ENCODE peak calls at places on chromosomes 13 and 19, in nine cellular contexts. S is left ventricle myocardium inferior, O is GM13977, E is astrocyte of the spinal cord, J is upper lobe of right lung, V is choroid plexus epithelial cell, G is B cell, U is RWPE1, T is Caco-2. D is an unnamed sample.

GRCh38 chr13:112931028-112931934 is 37.7 kb upstream of the MCF2L start:
- DNase-seq in S (no peak), O (no peak), E (peak), J (no peak), V (peak), G (no peak), U (peak), T (peak), D (no peak)

GRCh38 chr13:72104656-72105180 is 237.7 kb upstream of the DACH1 start:
- DNase-seq in S (no peak), O (no peak), E (peak), J (no peak), V (peak), G (no peak), U (peak), T (no peak), D (no peak)

GRCh38 chr13:113646921-113647340 is 11.1 kb downstream of the ATP4B start:
- DNase-seq in S (peak), O (no peak), E (no peak), J (peak), V (no peak), G (no peak), U (no peak), T (no peak), D (no peak)

GRCh38 chr19:18202759-18203407 is 959 bp downstream of the RAB3A start:
- DNase-seq in S (no peak), O (peak), E (no peak), J (peak), V (no peak), G (peak), U (no peak), T (peak), D (peak)

GRCh38 chr13:46748300-46748699 is 48.7 kb downstream of the ESD start:
- DNase-seq in S (no peak), O (no peak), E (no peak), J (no peak), V (no peak), G (no peak), U (no peak), T (no peak), D (no peak)

GRCh38 chr19:1035998-1036621 is 3.8 kb upstream of the ABCA7 start:
- DNase-seq in S (no peak), O (no peak), E (no peak), J (no peak), V (no peak), G (no peak), U (no peak), T (no peak), D (no peak)

GRCh38 chr13:74325106-74325505 is 190.9 kb upstream of the KLF12 start:
- DNase-seq in S (no peak), O (no peak), E (peak), J (no peak), V (peak), G (no peak), U (no peak), T (no peak), D (no peak)

GRCh38 chr13:32298695-32299094 is 16.5 kb downstream of the ZAR1L start:
- DNase-seq in S (no peak), O (no peak), E (no peak), J (no peak), V (no peak), G (no peak), U (no peak), T (no peak), D (no peak)

DNA sequence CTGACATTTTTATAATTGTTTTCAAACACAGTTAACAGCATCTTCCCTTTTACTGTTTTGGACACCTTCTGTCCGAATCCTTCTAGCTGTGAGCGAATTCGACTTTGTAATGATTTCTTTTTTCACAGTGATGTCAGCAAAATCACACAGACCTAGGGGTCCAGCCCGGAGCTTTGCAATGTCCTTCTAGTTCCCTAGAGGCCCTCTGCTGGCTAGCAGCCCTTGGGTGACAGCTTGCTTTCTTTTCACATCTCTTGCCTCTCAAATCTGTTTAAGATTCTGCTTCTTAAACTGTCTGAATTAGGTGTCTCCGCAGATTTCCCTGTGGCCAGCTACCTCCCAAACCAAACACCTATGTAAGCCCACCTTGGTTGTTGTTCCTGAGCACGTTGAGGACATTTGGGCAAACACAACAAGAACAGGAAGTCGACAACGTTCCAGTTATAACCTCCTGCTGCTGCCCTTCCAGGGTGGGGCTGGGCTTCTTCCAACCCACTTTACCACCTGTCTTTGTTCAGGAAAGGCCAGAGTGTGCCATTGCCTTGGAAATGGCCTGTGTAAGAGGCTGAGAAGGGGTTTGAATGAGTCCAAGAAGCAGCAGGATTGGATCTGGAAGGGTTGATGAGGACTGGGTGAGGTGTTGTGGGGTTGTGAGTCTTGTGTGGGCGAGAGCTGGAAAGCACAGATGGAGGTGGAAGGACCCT is 123.1 kb downstream of the ATP8A2 start:
- DNase-seq in S (no peak), O (no peak), E (no peak), J (no peak), V (no peak), G (no peak), U (no peak), T (no peak), D (no peak)
- TF ChIP-seq CTCF in S (no peak), O (no peak), E (no peak), J (no peak), V (no peak), G (no peak), U (no peak), T (no peak), D (no peak)

GRCh38 chr19:53707278-53707677 is 75.5 kb downstream of the DPRX start:
- DNase-seq in S (no peak), O (no peak), E (no peak), J (no peak), V (no peak), G (no peak), U (no peak), T (no peak), D (no peak)
- TF ChIP-seq CTCF in S (no peak), O (no peak), E (no peak), J (no peak), V (no peak), G (no peak), U (no peak), T (no peak), D (no peak)

GRCh38 chr19:12733369-12733896 is 1.1 kb downstream of the TRIR start:
- DNase-seq in S (no peak), O (peak), E (no peak), J (no peak), V (peak), G (peak), U (peak), T (peak), D (peak)

GRCh38 chr19:12731337-12731736 is 3.1 kb downstream of the TRIR start:
- DNase-seq in S (no peak), O (no peak), E (no peak), J (no peak), V (no peak), G (no peak), U (no peak), T (no peak), D (no peak)

GRCh38 chr19:12733907-12734214 is 623 bp downstream of the TRIR start:
- DNase-seq in S (no peak), O (no peak), E (no peak), J (no peak), V (no peak), G (no peak), U (no peak), T (no peak), D (no peak)

GRCh38 chr19:12737666-12738351 is 512 bp downstream of the GET3 start:
- DNase-seq in S (no peak), O (no peak), E (no peak), J (no peak), V (no peak), G (no peak), U (no peak), T (no peak), D (no peak)

DNA sequence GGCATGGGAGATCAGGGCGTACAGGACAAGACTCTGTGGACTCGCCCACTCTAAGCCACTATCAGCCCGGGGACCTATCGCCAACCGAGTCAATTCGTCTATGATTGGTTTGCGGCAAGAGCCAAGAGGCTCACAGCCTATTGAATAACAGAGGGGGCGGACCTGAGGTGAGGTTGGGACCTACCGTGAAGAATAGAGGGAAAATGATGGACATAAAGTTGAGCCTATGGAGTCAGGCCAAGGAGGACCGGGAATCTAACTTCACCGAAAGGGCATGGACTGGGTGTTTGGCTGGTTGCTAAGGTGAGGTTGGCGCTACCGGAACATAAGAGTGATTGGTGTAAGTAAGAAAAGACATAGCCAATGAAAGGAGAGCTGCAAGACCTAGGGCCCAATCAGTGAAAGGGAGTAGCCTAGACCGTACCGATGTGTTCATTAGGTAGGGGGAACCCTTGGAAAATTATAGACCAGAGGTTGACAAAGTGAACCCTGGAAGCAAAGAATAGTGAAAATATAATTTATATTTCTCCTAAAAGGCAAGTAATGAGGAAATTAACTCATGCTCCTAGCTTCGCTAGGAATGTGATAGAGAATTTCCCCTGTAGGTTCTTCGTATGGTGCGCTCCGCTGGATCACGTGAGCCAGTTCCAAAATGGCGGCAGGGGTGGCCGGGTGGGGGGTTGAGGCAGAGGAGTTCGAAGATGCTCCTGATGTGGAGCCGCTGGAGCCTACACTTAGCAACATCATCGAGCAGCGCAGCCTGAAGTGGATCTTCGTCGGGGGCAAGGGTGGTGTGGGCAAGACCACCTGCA is at the start of gene GET3:
- DNase-seq in S (peak), O (peak), E (peak), J (peak), V (peak), G (peak), U (peak), T (peak), D (peak)
- TF ChIP-seq CTCF in S (no peak), O (no peak), E (no peak), J (no peak), V (no peak), G (no peak), U (no peak), T (no peak), D (no peak)

GRCh38 chr13:45102136-45102802 is 18.0 kb upstream of the GTF2F2 start:
- DNase-seq in S (no peak), O (no peak), E (no peak), J (no peak), V (no peak), G (no peak), U (no peak), T (no peak), D (no peak)
- TF ChIP-seq CTCF in S (no peak), O (no peak), E (no peak), J (no peak), V (no peak), G (no peak), U (no peak), T (no peak), D (no peak)

GRCh38 chr13:39072842-39073241 is 34.6 kb downstream of the NHLRC3 start:
- DNase-seq in S (no peak), O (no peak), E (no peak), J (no peak), V (no peak), G (no peak), U (no peak), T (no peak), D (no peak)

GRCh38 chr13:39073983-39074382 is 35.7 kb downstream of the NHLRC3 start:
- DNase-seq in S (no peak), O (no peak), E (no peak), J (no peak), V (no peak), G (no peak), U (no peak), T (no peak), D (no peak)
- TF ChIP-seq CTCF in S (no peak), O (no peak), E (no peak), J (no peak), V (no peak), G (no peak), U (no peak), T (no peak), D (no peak)

GRCh38 chr13:79340490-79340889 is 65.6 kb downstream of the RBM26 start:
- DNase-seq in S (no peak), O (no peak), E (no peak), J (no peak), V (peak), G (no peak), U (no peak), T (no peak), D (no peak)
- TF ChIP-seq CTCF in S (no peak), O (peak), E (no peak), J (no peak), V (no peak), G (peak), U (no peak), T (no peak), D (no peak)

GRCh38 chr13:61466280-61466679 is 50.6 kb upstream of the PCDH20 start:
- DNase-seq in S (no peak), O (no peak), E (no peak), J (no peak), V (no peak), G (no peak), U (no peak), T (peak), D (no peak)
- TF ChIP-seq CTCF in S (peak), O (no peak), E (no peak), J (peak), V (no peak), G (no peak), U (no peak), T (peak), D (no peak)

DNA sequence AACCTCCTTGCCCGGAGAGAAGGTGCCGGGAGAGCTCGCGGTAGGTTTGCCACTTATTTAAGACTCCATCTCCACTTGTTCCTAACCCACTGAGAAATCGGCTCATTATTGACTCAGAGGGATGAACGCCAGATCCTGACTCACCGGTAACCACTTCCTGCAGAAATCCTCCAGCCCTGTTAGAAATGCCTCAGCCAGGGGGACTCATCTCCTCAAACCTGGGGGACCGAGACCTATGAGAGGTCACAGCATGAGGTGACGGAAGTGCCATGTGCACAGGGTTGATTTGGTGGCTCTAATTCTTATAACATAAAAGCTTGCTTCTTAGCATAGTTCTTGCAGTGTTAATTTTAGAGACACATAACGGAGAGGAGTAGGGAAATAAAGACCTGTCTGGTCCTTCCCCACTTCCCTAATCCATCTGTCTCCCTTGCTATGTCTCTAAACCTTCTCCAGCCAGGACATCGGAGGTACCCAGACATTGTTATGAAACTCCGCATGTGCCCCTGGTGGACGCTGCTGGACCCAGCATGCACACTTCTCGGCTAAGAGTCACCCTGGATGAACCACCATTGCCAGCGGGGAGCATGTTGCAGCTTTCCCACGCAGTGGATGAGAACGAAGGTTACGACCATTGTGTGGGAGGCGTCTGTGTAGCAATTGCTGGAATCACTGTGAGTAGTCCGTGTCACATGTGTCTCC is 158.9 kb downstream of the EFNB2 start:
- DNase-seq in S (no peak), O (no peak), E (peak), J (no peak), V (peak), G (no peak), U (peak), T (peak), D (no peak)
- TF ChIP-seq CTCF in S (no peak), O (no peak), E (peak), J (no peak), V (peak), G (no peak), U (no peak), T (peak), D (no peak)

DNA sequence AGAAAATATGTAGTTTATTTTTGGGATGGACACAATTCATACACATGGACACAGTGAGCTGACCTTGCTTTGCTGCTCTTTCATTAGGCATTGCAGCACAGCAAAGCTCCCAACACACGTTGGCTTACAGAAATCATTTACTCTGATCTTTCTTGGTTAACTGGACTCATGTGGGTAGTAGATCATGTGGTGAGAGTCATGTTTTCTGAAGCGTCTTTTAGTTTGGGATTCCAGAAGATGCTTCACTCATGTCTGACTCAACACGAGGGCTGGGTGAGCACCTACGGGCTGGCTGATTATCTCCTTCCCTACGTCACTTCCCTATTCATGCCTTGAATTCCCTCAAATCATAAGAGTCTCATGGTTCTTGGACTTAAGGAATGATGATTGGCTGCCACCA is 12.1 kb upstream of the LGALS16 start:
- DNase-seq in S (no peak), O (no peak), E (no peak), J (no peak), V (no peak), G (no peak), U (no peak), T (no peak), D (no peak)
- TF ChIP-seq CTCF in S (no peak), O (no peak), E (no peak), J (no peak), V (no peak), G (no peak), U (no peak), T (no peak), D (no peak)

D was measured in CD4-positive, alpha-beta T cell.